ENCODE peak calls at places on chromosomes 3 and 15, in nine cellular contexts. One of them, this sample, is unnamed.
A peak's percentile ranks its signal among the peaks of the same experiment; 100 is the strongest.

GRCh38 chr15:70236306-70237103 is 138.8 kb upstream of the TLE3 start:
- DNase-seq in effector memory CD8-positive, alpha-beta T cell: no peak
- DNase-seq in NCI-H1048: no peak
- DNase-seq in iris pigment epithelial cell: peak; percentile 88
- DNase-seq in endothelial cell: no peak
- DNase-seq in left colon: no peak
- DNase-seq in fibroblast of gingiva: no peak
- DNase-seq in hippocampal formation: no peak
- DNase-seq in HuH-7: no peak
- DNase-seq in this sample: no peak

GRCh38 chr3:20015525-20015924 is 3.5 kb upstream of the PP2D1 start:
- DNase-seq in left colon: no peak
- DNase-seq in hippocampal formation: no peak
- DNase-seq in iris pigment epithelial cell: no peak
- DNase-seq in HuH-7: no peak
- DNase-seq in effector memory CD8-positive, alpha-beta T cell: no peak
- DNase-seq in NCI-H1048: no peak
- DNase-seq in fibroblast of gingiva: no peak
- DNase-seq in endothelial cell: no peak
- DNase-seq in this sample: no peak

GRCh38 chr3:33146791-33147445 is 33.1 kb downstream of the CRTAP start:
- DNase-seq in endothelial cell: no peak
- DNase-seq in left colon: no peak
- DNase-seq in effector memory CD8-positive, alpha-beta T cell: no peak
- DNase-seq in fibroblast of gingiva: peak; percentile 42
- DNase-seq in HuH-7: no peak
- DNase-seq in NCI-H1048: no peak
- DNase-seq in iris pigment epithelial cell: peak; percentile 73
- DNase-seq in hippocampal formation: peak; percentile 88
- DNase-seq in this sample: no peak

GRCh38 chr3:57281710-57282109 is 10.8 kb downstream of the ASB14 start:
- DNase-seq in hippocampal formation: no peak
- DNase-seq in endothelial cell: no peak
- DNase-seq in iris pigment epithelial cell: peak; percentile 37
- DNase-seq in left colon: no peak
- DNase-seq in fibroblast of gingiva: no peak
- DNase-seq in NCI-H1048: no peak
- DNase-seq in effector memory CD8-positive, alpha-beta T cell: no peak
- DNase-seq in HuH-7: no peak
- DNase-seq in this sample: no peak

GRCh38 chr15:82952156-82953081 is at the start of gene HOMER2:
- DNase-seq in left colon: peak; percentile 26
- DNase-seq in iris pigment epithelial cell: peak; percentile 20
- DNase-seq in hippocampal formation: no peak
- DNase-seq in HuH-7: peak; percentile 32
- DNase-seq in endothelial cell: peak; percentile 28
- DNase-seq in NCI-H1048: no peak
- DNase-seq in fibroblast of gingiva: no peak
- DNase-seq in effector memory CD8-positive, alpha-beta T cell: no peak
- DNase-seq in this sample: peak; percentile 71

GRCh38 chr3:49171775-49172500 is 540 bp downstream of the KLHDC8B start:
- DNase-seq in hippocampal formation: no peak
- DNase-seq in endothelial cell: no peak
- DNase-seq in left colon: no peak
- DNase-seq in effector memory CD8-positive, alpha-beta T cell: no peak
- DNase-seq in fibroblast of gingiva: no peak
- DNase-seq in iris pigment epithelial cell: no peak
- DNase-seq in NCI-H1048: no peak
- DNase-seq in HuH-7: peak; percentile 44
- DNase-seq in this sample: no peak

GRCh38 chr3:134839990-134840389 is 44.9 kb downstream of the EPHB1 start:
- DNase-seq in hippocampal formation: no peak
- DNase-seq in effector memory CD8-positive, alpha-beta T cell: no peak
- DNase-seq in HuH-7: no peak
- DNase-seq in iris pigment epithelial cell: no peak
- DNase-seq in fibroblast of gingiva: no peak
- DNase-seq in endothelial cell: no peak
- DNase-seq in left colon: no peak
- DNase-seq in NCI-H1048: no peak
- DNase-seq in this sample: no peak

GRCh38 chr3:114318295-114318694 is 24.5 kb downstream of the TIGIT start:
- DNase-seq in hippocampal formation: no peak
- DNase-seq in endothelial cell: no peak
- DNase-seq in effector memory CD8-positive, alpha-beta T cell: no peak
- DNase-seq in HuH-7: no peak
- DNase-seq in fibroblast of gingiva: no peak
- DNase-seq in NCI-H1048: no peak
- DNase-seq in iris pigment epithelial cell: no peak
- DNase-seq in left colon: no peak
- DNase-seq in this sample: no peak

GRCh38 chr3:188507244-188507720 is 353.3 kb downstream of the LPP start:
- DNase-seq in fibroblast of gingiva: peak; percentile 94
- DNase-seq in NCI-H1048: no peak
- DNase-seq in HuH-7: no peak
- DNase-seq in left colon: no peak
- DNase-seq in iris pigment epithelial cell: peak; percentile 98
- DNase-seq in hippocampal formation: no peak
- DNase-seq in effector memory CD8-positive, alpha-beta T cell: no peak
- DNase-seq in endothelial cell: no peak
- DNase-seq in this sample: no peak

GRCh38 chr3:29889230-29889629 is 608.4 kb downstream of the RBMS3 start:
- DNase-seq in NCI-H1048: no peak
- DNase-seq in HuH-7: no peak
- DNase-seq in endothelial cell: no peak
- DNase-seq in left colon: no peak
- DNase-seq in hippocampal formation: no peak
- DNase-seq in fibroblast of gingiva: peak; percentile 58
- DNase-seq in effector memory CD8-positive, alpha-beta T cell: no peak
- DNase-seq in iris pigment epithelial cell: peak; percentile 53
- DNase-seq in this sample: no peak

GRCh38 chr3:34646911-34647465 is 848.6 kb downstream of the PDCD6IP start:
- DNase-seq in iris pigment epithelial cell: no peak
- DNase-seq in left colon: no peak
- DNase-seq in HuH-7: no peak
- DNase-seq in NCI-H1048: no peak
- DNase-seq in hippocampal formation: no peak
- DNase-seq in effector memory CD8-positive, alpha-beta T cell: no peak
- DNase-seq in endothelial cell: no peak
- DNase-seq in fibroblast of gingiva: no peak
- DNase-seq in this sample: no peak

GRCh38 chr3:115876860-115877646 is 253.7 kb downstream of the GAP43 start:
- DNase-seq in fibroblast of gingiva: no peak
- DNase-seq in endothelial cell: no peak
- DNase-seq in HuH-7: no peak
- DNase-seq in hippocampal formation: no peak
- DNase-seq in effector memory CD8-positive, alpha-beta T cell: no peak
- DNase-seq in iris pigment epithelial cell: no peak
- DNase-seq in NCI-H1048: no peak
- DNase-seq in left colon: no peak
- DNase-seq in this sample: no peak

GRCh38 chr3:123880998-123881561 is 3.1 kb downstream of the MYLK start:
- DNase-seq in fibroblast of gingiva: peak; percentile 52
- DNase-seq in effector memory CD8-positive, alpha-beta T cell: no peak
- DNase-seq in left colon: no peak
- DNase-seq in hippocampal formation: no peak
- DNase-seq in iris pigment epithelial cell: peak; percentile 60
- DNase-seq in endothelial cell: peak; percentile 31
- DNase-seq in HuH-7: peak; percentile 60
- DNase-seq in NCI-H1048: no peak
- DNase-seq in this sample: peak; percentile 61

GRCh38 chr3:32395451-32395970 is 3.9 kb downstream of the CMTM7 start:
- DNase-seq in effector memory CD8-positive, alpha-beta T cell: no peak
- DNase-seq in NCI-H1048: no peak
- DNase-seq in endothelial cell: no peak
- DNase-seq in fibroblast of gingiva: peak; percentile 60
- DNase-seq in iris pigment epithelial cell: no peak
- DNase-seq in HuH-7: no peak
- DNase-seq in hippocampal formation: no peak
- DNase-seq in left colon: no peak
- DNase-seq in this sample: no peak

GRCh38 chr15:55281517-55282227 is 7.9 kb downstream of the RAB27A start:
- DNase-seq in hippocampal formation: no peak
- DNase-seq in effector memory CD8-positive, alpha-beta T cell: no peak
- DNase-seq in NCI-H1048: no peak
- DNase-seq in left colon: no peak
- DNase-seq in fibroblast of gingiva: no peak
- DNase-seq in endothelial cell: no peak
- DNase-seq in iris pigment epithelial cell: no peak
- DNase-seq in HuH-7: no peak
- DNase-seq in this sample: no peak

GRCh38 chr15:28888900-28889299 is 3.1 kb downstream of the APBA2 start:
- DNase-seq in hippocampal formation: no peak
- DNase-seq in endothelial cell: no peak
- DNase-seq in effector memory CD8-positive, alpha-beta T cell: no peak
- DNase-seq in left colon: no peak
- DNase-seq in iris pigment epithelial cell: no peak
- DNase-seq in fibroblast of gingiva: no peak
- DNase-seq in HuH-7: no peak
- DNase-seq in NCI-H1048: no peak
- DNase-seq in this sample: no peak

GRCh38 chr3:110736332-110736731 is 335.3 kb upstream of the NECTIN3 start:
- DNase-seq in endothelial cell: no peak
- DNase-seq in left colon: no peak
- DNase-seq in NCI-H1048: no peak
- DNase-seq in effector memory CD8-positive, alpha-beta T cell: no peak
- DNase-seq in hippocampal formation: no peak
- DNase-seq in HuH-7: no peak
- DNase-seq in iris pigment epithelial cell: no peak
- DNase-seq in fibroblast of gingiva: no peak
- DNase-seq in this sample: no peak

GRCh38 chr3:16399473-16399872 is 114.0 kb downstream of the RFTN1 start:
- DNase-seq in iris pigment epithelial cell: peak; percentile 90
- DNase-seq in effector memory CD8-positive, alpha-beta T cell: no peak
- DNase-seq in hippocampal formation: no peak
- DNase-seq in left colon: no peak
- DNase-seq in NCI-H1048: no peak
- DNase-seq in HuH-7: no peak
- DNase-seq in fibroblast of gingiva: peak; percentile 70
- DNase-seq in endothelial cell: no peak
- DNase-seq in this sample: peak; percentile 18

GRCh38 chr3:34394978-34395748 is 596.7 kb downstream of the PDCD6IP start:
- DNase-seq in NCI-H1048: no peak
- DNase-seq in HuH-7: peak; percentile 11
- DNase-seq in fibroblast of gingiva: no peak
- DNase-seq in iris pigment epithelial cell: no peak
- DNase-seq in effector memory CD8-positive, alpha-beta T cell: no peak
- DNase-seq in hippocampal formation: no peak
- DNase-seq in left colon: no peak
- DNase-seq in endothelial cell: no peak
- DNase-seq in this sample: no peak

GRCh38 chr15:78946493-78946892 is 1.6 kb upstream of the CTSH start:
- DNase-seq in hippocampal formation: no peak
- DNase-seq in iris pigment epithelial cell: no peak
- DNase-seq in effector memory CD8-positive, alpha-beta T cell: no peak
- DNase-seq in NCI-H1048: no peak
- DNase-seq in left colon: no peak
- DNase-seq in fibroblast of gingiva: no peak
- DNase-seq in HuH-7: no peak
- DNase-seq in endothelial cell: no peak
- DNase-seq in this sample: no peak